ENCODE peak calls at places on chromosomes 4 and X, in ten cellular contexts. D, A, E, V, T, K, X, Q, J and W are unnamed samples.

GRCh38 chr4:16337936-16338335 is 111.7 kb upstream of the TAPT1 start:
- DNase-seq in D (no peak), A (no peak), E (no peak), V (no peak), T (no peak), K (no peak), X (peak), Q (no peak), J (peak), W (no peak)

GRCh38 chr4:70688795-70689231 is 481 bp downstream of the UTP3 start:
- DNase-seq in D (no peak), A (no peak), E (no peak), V (peak), T (no peak), K (no peak), X (no peak), Q (no peak), J (no peak), W (no peak)

GRCh38 chrX:95949588-95949987 is 735.1 kb upstream of the DIAPH2 start:
- DNase-seq in D (no peak), A (no peak), E (no peak), V (no peak), T (no peak), K (no peak), X (no peak), Q (no peak), J (no peak), W (no peak)

GRCh38 chrX:39477438-39478120 is 620.2 kb downstream of the BCOR start:
- DNase-seq in D (no peak), A (no peak), E (peak), V (peak), T (no peak), K (no peak), X (peak), Q (peak), J (peak), W (no peak)

GRCh38 chr4:3047464-3048286 is 26.7 kb downstream of the HTT-AS start:
- DNase-seq in D (peak), A (peak), E (peak), V (peak), T (no peak), K (peak), X (peak), Q (no peak), J (peak), W (peak)

GRCh38 chr4:102454981-102455690 is 46.0 kb upstream of the NFKB1 start:
- DNase-seq in D (no peak), A (no peak), E (no peak), V (peak), T (no peak), K (no peak), X (no peak), Q (no peak), J (peak), W (peak)

GRCh38 chr4:21688596-21689265 is 259.8 kb downstream of the KCNIP4 start:
- DNase-seq in D (no peak), A (no peak), E (no peak), V (no peak), T (no peak), K (no peak), X (no peak), Q (no peak), J (no peak), W (no peak)

GRCh38 chrX:65999563-66000148 is 40.2 kb downstream of the VSIG4 start:
- DNase-seq in D (no peak), A (no peak), E (no peak), V (no peak), T (no peak), K (no peak), X (no peak), Q (no peak), J (no peak), W (no peak)

GRCh38 chrX:73563740-73564073 is 710 bp downstream of the CHIC1 start:
- DNase-seq in D (no peak), A (no peak), E (no peak), V (no peak), T (no peak), K (no peak), X (no peak), Q (no peak), J (peak), W (peak)

GRCh38 chr4:151563194-151563593 is 154.2 kb downstream of the FHIP1A start:
- DNase-seq in D (no peak), A (no peak), E (no peak), V (no peak), T (no peak), K (no peak), X (no peak), Q (no peak), J (no peak), W (no peak)

GRCh38 chr4:100906973-100907372 is 389.2 kb upstream of the EMCN start:
- DNase-seq in D (no peak), A (no peak), E (no peak), V (no peak), T (no peak), K (no peak), X (no peak), Q (no peak), J (no peak), W (no peak)

GRCh38 chr4:25658777-25659176 is 3.1 kb downstream of the SLC34A2 start:
- DNase-seq in D (no peak), A (no peak), E (no peak), V (no peak), T (no peak), K (no peak), X (no peak), Q (no peak), J (no peak), W (no peak)

GRCh38 chrX:51459125-51459524 is 37.3 kb downstream of the NUDT11 start:
- DNase-seq in D (peak), A (peak), E (no peak), V (no peak), T (no peak), K (peak), X (peak), Q (no peak), J (peak), W (peak)

GRCh38 chr4:91123742-91124141 is 996.5 kb downstream of the CCSER1 start:
- DNase-seq in D (no peak), A (no peak), E (no peak), V (no peak), T (no peak), K (no peak), X (no peak), Q (no peak), J (no peak), W (no peak)

GRCh38 chr4:61210186-61210939 is 10.2 kb downstream of the ADGRL3 start:
- DNase-seq in D (no peak), A (no peak), E (no peak), V (no peak), T (no peak), K (no peak), X (no peak), Q (no peak), J (no peak), W (no peak)

GRCh38 chr4:1207603-1208265 is 35.4 kb upstream of the SPON2 start:
- DNase-seq in D (peak), A (peak), E (peak), V (peak), T (peak), K (no peak), X (no peak), Q (no peak), J (peak), W (peak)

DNA sequence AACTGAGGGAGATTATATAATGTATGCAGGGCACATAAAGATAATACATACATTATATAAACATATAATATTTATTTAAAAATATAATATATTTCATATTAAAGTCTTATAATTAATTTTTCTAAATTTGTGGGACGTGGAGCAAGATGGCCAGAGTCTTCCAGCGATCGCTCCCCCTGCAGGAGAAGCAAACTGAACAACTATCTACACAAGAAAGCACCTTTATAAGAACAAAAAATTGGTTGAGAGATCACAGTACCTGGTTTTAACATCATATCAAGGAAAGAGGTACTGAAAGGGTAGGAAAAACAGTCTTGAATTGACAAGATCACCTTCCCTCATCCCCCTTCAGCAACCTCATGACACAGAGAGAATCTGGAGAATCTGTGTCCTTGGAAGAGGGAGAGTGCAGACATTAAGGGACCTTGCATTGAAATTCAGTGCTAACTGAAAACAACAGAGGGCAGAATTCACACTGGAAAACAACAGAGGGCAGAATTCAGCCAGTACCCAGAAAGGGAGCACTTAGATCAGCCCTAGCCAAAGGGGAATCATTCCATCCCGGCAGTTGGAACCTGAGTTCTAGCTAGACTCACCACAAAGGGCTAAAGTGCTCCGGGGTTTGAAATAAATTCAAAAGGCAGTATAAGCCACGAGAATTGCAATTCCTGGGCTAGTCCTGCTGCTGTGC is 262.5 kb upstream of the NDST3 start:
- DNase-seq in D (no peak), A (no peak), E (no peak), V (no peak), T (no peak), K (no peak), X (no peak), Q (no peak), J (no peak), W (no peak)
- H3K4me3 ChIP-seq in D (no peak), A (no peak), E (no peak), V (no peak), T (no peak), K (no peak), X (no peak), Q (no peak), J (no peak), W (no peak)

GRCh38 chrX:20143111-20143510 is 1.5 kb upstream of the EIF1AX start:
- DNase-seq in D (no peak), A (no peak), E (no peak), V (no peak), T (no peak), K (no peak), X (no peak), Q (no peak), J (no peak), W (no peak)
- TF ChIP-seq CTCF in D (no peak), A (no peak), E (no peak), V (no peak), T (no peak), K (no peak), X (no peak), Q (no peak), J (no peak), W (no peak)

GRCh38 chr4:40200881-40201797 is 4.3 kb downstream of the RHOH start:
- DNase-seq in D (peak), A (no peak), E (no peak), V (no peak), T (peak), K (no peak), X (no peak), Q (no peak), J (no peak), W (peak)
- H3K4me3 ChIP-seq in D (no peak), A (no peak), E (no peak), V (no peak), T (no peak), K (no peak), X (no peak), Q (no peak), J (no peak), W (no peak)

GRCh38 chr4:44448548-44449443 is at the start of gene KCTD8:
- DNase-seq in D (peak), A (peak), E (peak), V (peak), T (peak), K (peak), X (peak), Q (peak), J (peak), W (peak)

GRCh38 chr4:44446801-44447562 is 1.6 kb downstream of the KCTD8 start:
- DNase-seq in D (no peak), A (no peak), E (no peak), V (no peak), T (no peak), K (no peak), X (no peak), Q (no peak), J (no peak), W (peak)

GRCh38 chr4:44446191-44446590 is 2.4 kb downstream of the KCTD8 start:
- DNase-seq in D (no peak), A (no peak), E (no peak), V (no peak), T (no peak), K (no peak), X (no peak), Q (no peak), J (no peak), W (peak)

DNA sequence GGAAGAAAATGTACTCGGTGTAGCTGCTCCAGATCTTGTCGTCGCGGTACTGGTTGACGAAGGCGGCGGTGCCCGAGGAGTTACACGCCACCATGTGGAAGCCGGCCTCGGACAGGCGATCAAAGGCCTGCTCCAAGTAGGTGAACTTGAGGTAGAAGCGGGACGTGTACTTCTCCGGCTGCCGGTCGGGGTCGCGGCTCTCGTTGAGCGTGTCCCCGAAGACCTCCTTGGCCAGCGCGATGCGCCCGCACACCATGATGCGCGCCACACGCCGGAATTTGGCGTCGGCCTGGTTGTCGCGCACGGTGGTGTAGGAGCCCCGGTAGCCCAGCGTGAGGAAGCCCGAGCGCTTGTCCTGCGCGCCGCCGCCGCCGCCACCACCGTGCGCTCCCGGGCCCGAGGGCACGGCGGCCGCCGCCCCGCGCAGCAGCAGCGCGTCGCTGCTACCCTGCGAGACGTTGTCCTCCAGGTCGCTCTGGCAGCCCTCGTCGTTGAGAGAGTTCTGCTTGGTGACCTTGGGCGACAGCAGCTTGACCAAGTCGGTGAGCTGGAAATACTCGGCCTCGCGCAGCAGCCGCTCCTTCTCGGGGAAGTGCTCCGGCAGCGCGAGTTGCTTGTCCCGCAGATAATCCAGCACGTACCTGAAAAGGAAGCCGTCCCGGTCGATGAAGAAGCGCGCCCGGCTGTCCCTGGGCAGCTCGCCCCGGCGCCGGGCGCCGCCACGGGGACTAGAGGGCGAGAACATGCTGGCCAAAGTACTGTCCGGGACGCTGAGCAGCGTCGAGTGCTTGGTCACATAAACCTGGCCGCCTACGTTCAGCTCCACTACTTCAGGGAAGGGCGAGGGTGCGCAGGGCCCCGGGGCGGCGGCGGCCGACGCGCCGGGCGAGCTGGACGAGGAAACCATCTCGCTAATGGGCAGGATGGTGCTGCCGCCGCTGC is 775 bp downstream of the KCTD8 start:
- DNase-seq in D (no peak), A (peak), E (peak), V (no peak), T (no peak), K (no peak), X (no peak), Q (no peak), J (no peak), W (peak)
- TF ChIP-seq CTCF in D (no peak), A (no peak), E (no peak), V (no peak), T (no peak), K (no peak), X (peak), Q (no peak), J (no peak), W (no peak)

GRCh38 chrX:151543706-151544105 is 19.8 kb upstream of the PASD1 start:
- DNase-seq in D (no peak), A (no peak), E (no peak), V (no peak), T (no peak), K (peak), X (no peak), Q (no peak), J (peak), W (no peak)
- H3K4me3 ChIP-seq in D (no peak), A (no peak), E (no peak), V (no peak), T (no peak), K (no peak), X (no peak), Q (no peak), J (no peak), W (no peak)

GRCh38 chr4:122456228-122457106 is at the start of gene IL2:
- DNase-seq in D (no peak), A (no peak), E (no peak), V (no peak), T (no peak), K (no peak), X (no peak), Q (no peak), J (no peak), W (no peak)

GRCh38 chr4:122453384-122454000 is 3.0 kb downstream of the IL2 start:
- DNase-seq in D (no peak), A (no peak), E (no peak), V (no peak), T (no peak), K (no peak), X (no peak), Q (no peak), J (no peak), W (no peak)

GRCh38 chr4:122450847-122451246 is 5.7 kb downstream of the IL2 start:
- DNase-seq in D (peak), A (no peak), E (no peak), V (no peak), T (no peak), K (peak), X (peak), Q (no peak), J (peak), W (peak)
- TF ChIP-seq CTCF in D (peak), A (peak), E (no peak), V (no peak), T (peak), K (peak), X (peak), Q (no peak), J (peak), W (peak)